ENCODE peak calls at places on chromosomes 2 and 18, in five cellular contexts. I, V, H, U and D are unnamed samples.

GRCh38 chr2:64738026-64738425 is 84.3 kb upstream of the SERTAD2 start:
- DNase-seq in V (no peak), H (no peak), U (no peak), I (no peak), D (no peak)

GRCh38 chr2:694174-694573 is 17.0 kb upstream of the TMEM18 start:
- DNase-seq in U (no peak), V (peak; percentile 3), I (no peak), H (no peak), D (no peak)

GRCh38 chr2:158586491-158586890 is 129.7 kb downstream of the PKP4 start:
- DNase-seq in H (no peak), U (no peak), V (peak; percentile 90), I (peak; percentile 85), D (peak; percentile 69)

GRCh38 chr2:128321421-128321775 is 2.7 kb upstream of the HS6ST1 start:
- DNase-seq in H (no peak), V (no peak), I (no peak), U (no peak), D (no peak)

GRCh38 chr2:56871641-56872040 is 687.9 kb downstream of the CCDC85A start:
- DNase-seq in H (no peak), U (no peak), V (peak; percentile 1), I (no peak), D (peak; percentile 3)

GRCh38 chr2:239046822-239047221 is 198.9 kb downstream of the TWIST2 start:
- DNase-seq in I (no peak), V (no peak), H (no peak), U (no peak), D (no peak)

GRCh38 chr2:23618696-23619530 is 233.9 kb downstream of the KLHL29 start:
- DNase-seq in V (no peak), H (no peak), I (no peak), U (no peak), D (peak; percentile 21)

GRCh38 chr2:95525294-95526035 is 40.9 kb upstream of the TRIM43B start:
- DNase-seq in H (peak; percentile 15), U (no peak), I (peak; percentile 7), V (no peak), D (peak; percentile 35)

GRCh38 chr2:109313343-109313742 is 184.3 kb downstream of the SH3RF3 start:
- DNase-seq in I (no peak), U (no peak), V (no peak), H (no peak), D (no peak)

GRCh38 chr18:38695559-38696270 is 1130.1 kb upstream of the CELF4 start:
- DNase-seq in U (no peak), H (no peak), I (peak; percentile 7), V (no peak), D (peak; percentile 18)

GRCh38 chr2:134231296-134231964 is 22.4 kb upstream of the MGAT5 start:
- DNase-seq in H (no peak), I (no peak), U (no peak), V (peak; percentile 30), D (no peak)

GRCh38 chr18:48616484-48617255 is 77.8 kb downstream of the CTIF start:
- DNase-seq in H (no peak), V (no peak), I (peak; percentile 36), U (no peak), D (peak; percentile 58)

GRCh38 chr2:233386382-233387041 is 32.2 kb downstream of the DGKD start:
- DNase-seq in V (peak; percentile 18), U (no peak), H (no peak), I (peak; percentile 70), D (peak; percentile 71)

GRCh38 chr2:132804045-132804444 is 134.0 kb upstream of the LYPD1 start:
- DNase-seq in I (peak; percentile 3), V (peak; percentile 64), H (no peak), U (no peak), D (peak; percentile 82)

GRCh38 chr18:49849331-49850217 is 36.2 kb upstream of the ACAA2 start:
- DNase-seq in U (no peak), V (peak; percentile 91), H (no peak), I (peak; percentile 92), D (peak; percentile 94)

GRCh38 chr2:199128476-199129214 is 329.1 kb downstream of the SATB2 start:
- DNase-seq in U (no peak), V (no peak), H (no peak), I (peak; percentile 17), D (peak; percentile 40)

GRCh38 chr2:199463708-199464613 is 6.2 kb upstream of the SATB2 start:
- DNase-seq in H (peak; percentile 37), I (no peak), U (no peak), V (no peak), D (peak; percentile 54)